ENCODE peak calls at places on chromosome 7, in eight cellular contexts. One of them, this sample, is unnamed.

GRCh38 chr7:113440173-113440572 is 321.8 kb upstream of the SMIM30 start:
- DNase-seq in IMR-90: no peak
- DNase-seq in A549: no peak
- DNase-seq in left lung: no peak
- DNase-seq in MM.1S: no peak
- DNase-seq in heart left ventricle: no peak
- DNase-seq in astrocyte: no peak
- DNase-seq in HepG2: no peak
- DNase-seq in this sample: no peak

GRCh38 chr7:1235501-1236131 is 2.9 kb downstream of the UNCX start:
- DNase-seq in IMR-90: no peak
- DNase-seq in A549: peak
- DNase-seq in left lung: peak
- DNase-seq in MM.1S: no peak
- DNase-seq in heart left ventricle: no peak
- DNase-seq in astrocyte: no peak
- DNase-seq in HepG2: no peak
- DNase-seq in this sample: no peak

GRCh38 chr7:151166629-151167196 is 781 bp downstream of the GBX1 start:
- DNase-seq in IMR-90: no peak
- DNase-seq in A549: no peak
- DNase-seq in left lung: no peak
- DNase-seq in MM.1S: no peak
- DNase-seq in heart left ventricle: no peak
- DNase-seq in astrocyte: no peak
- DNase-seq in HepG2: no peak
- DNase-seq in this sample: no peak

GRCh38 chr7:70676243-70676642 is 455.7 kb upstream of the GALNT17 start:
- DNase-seq in IMR-90: no peak
- DNase-seq in A549: no peak
- DNase-seq in left lung: no peak
- DNase-seq in MM.1S: no peak
- DNase-seq in heart left ventricle: no peak
- DNase-seq in astrocyte: no peak
- DNase-seq in HepG2: no peak
- DNase-seq in this sample: no peak

GRCh38 chr7:104156842-104157277 is 51.0 kb downstream of the ORC5 start:
- DNase-seq in IMR-90: peak
- DNase-seq in A549: peak
- DNase-seq in left lung: no peak
- DNase-seq in MM.1S: peak
- DNase-seq in heart left ventricle: no peak
- DNase-seq in astrocyte: peak
- DNase-seq in HepG2: peak
- DNase-seq in this sample: peak

GRCh38 chr7:102284891-102285540 is 1.7 kb upstream of the SH2B2 start:
- DNase-seq in IMR-90: no peak
- DNase-seq in A549: no peak
- DNase-seq in left lung: peak
- DNase-seq in MM.1S: no peak
- DNase-seq in heart left ventricle: peak
- DNase-seq in astrocyte: no peak
- DNase-seq in HepG2: no peak
- DNase-seq in this sample: no peak

GRCh38 chr7:140334341-140335057 is 63.8 kb downstream of the SLC37A3 start:
- DNase-seq in IMR-90: no peak
- DNase-seq in A549: no peak
- DNase-seq in left lung: no peak
- DNase-seq in MM.1S: no peak
- DNase-seq in heart left ventricle: no peak
- DNase-seq in astrocyte: no peak
- DNase-seq in HepG2: no peak
- DNase-seq in this sample: no peak

GRCh38 chr7:116522247-116522646 is 2.6 kb upstream of the CAV1 start:
- DNase-seq in IMR-90: peak
- DNase-seq in A549: peak
- DNase-seq in left lung: no peak
- DNase-seq in MM.1S: no peak
- DNase-seq in heart left ventricle: no peak
- DNase-seq in astrocyte: peak
- DNase-seq in HepG2: peak
- DNase-seq in this sample: peak

GRCh38 chr7:112045222-112045621 is 161.0 kb downstream of the DOCK4 start:
- DNase-seq in IMR-90: no peak
- DNase-seq in A549: no peak
- DNase-seq in left lung: no peak
- DNase-seq in MM.1S: no peak
- DNase-seq in heart left ventricle: no peak
- DNase-seq in astrocyte: no peak
- DNase-seq in HepG2: no peak
- DNase-seq in this sample: no peak

GRCh38 chr7:104328970-104329825 is 795 bp downstream of the LHFPL3 start:
- DNase-seq in IMR-90: no peak
- DNase-seq in A549: no peak
- DNase-seq in left lung: peak
- DNase-seq in MM.1S: no peak
- DNase-seq in heart left ventricle: no peak
- DNase-seq in astrocyte: no peak
- DNase-seq in HepG2: no peak
- DNase-seq in this sample: no peak

GRCh38 chr7:128020161-128020560 is 11.1 kb downstream of the LRRC4 start:
- DNase-seq in IMR-90: no peak
- DNase-seq in A549: peak
- DNase-seq in left lung: no peak
- DNase-seq in MM.1S: no peak
- DNase-seq in heart left ventricle: no peak
- DNase-seq in astrocyte: no peak
- DNase-seq in HepG2: peak
- DNase-seq in this sample: no peak

GRCh38 chr7:47535033-47535703 is 46.7 kb downstream of the TNS3 start:
- DNase-seq in IMR-90: peak
- DNase-seq in A549: no peak
- DNase-seq in left lung: peak
- DNase-seq in MM.1S: no peak
- DNase-seq in heart left ventricle: no peak
- DNase-seq in astrocyte: peak
- DNase-seq in HepG2: peak
- DNase-seq in this sample: no peak

GRCh38 chr7:79317728-79318127 is 135.7 kb downstream of the MAGI2 start:
- DNase-seq in IMR-90: peak
- DNase-seq in A549: peak
- DNase-seq in left lung: no peak
- DNase-seq in MM.1S: no peak
- DNase-seq in heart left ventricle: no peak
- DNase-seq in astrocyte: peak
- DNase-seq in HepG2: peak
- DNase-seq in this sample: peak

GRCh38 chr7:72546586-72546985 is 134.4 kb upstream of the CALN1 start:
- DNase-seq in IMR-90: no peak
- DNase-seq in A549: no peak
- DNase-seq in left lung: no peak
- DNase-seq in MM.1S: no peak
- DNase-seq in heart left ventricle: no peak
- DNase-seq in astrocyte: no peak
- DNase-seq in HepG2: no peak
- DNase-seq in this sample: no peak

GRCh38 chr7:45696476-45696875 is 122.3 kb downstream of the ADCY1 start:
- DNase-seq in IMR-90: no peak
- DNase-seq in A549: no peak
- DNase-seq in left lung: no peak
- DNase-seq in MM.1S: no peak
- DNase-seq in heart left ventricle: no peak
- DNase-seq in astrocyte: no peak
- DNase-seq in HepG2: no peak
- DNase-seq in this sample: no peak

GRCh38 chr7:75611557-75612178 is 119.5 kb downstream of the SPDYE5 start:
- DNase-seq in IMR-90: no peak
- DNase-seq in A549: no peak
- DNase-seq in left lung: peak
- DNase-seq in MM.1S: no peak
- DNase-seq in heart left ventricle: peak
- DNase-seq in astrocyte: no peak
- DNase-seq in HepG2: peak
- DNase-seq in this sample: no peak

GRCh38 chr7:94565247-94565894 is 55.8 kb downstream of the CASD1 start:
- DNase-seq in IMR-90: no peak
- DNase-seq in A549: no peak
- DNase-seq in left lung: no peak
- DNase-seq in MM.1S: no peak
- DNase-seq in heart left ventricle: no peak
- DNase-seq in astrocyte: no peak
- DNase-seq in HepG2: no peak
- DNase-seq in this sample: no peak

GRCh38 chr7:46679671-46680070 is 758.6 kb upstream of the IGFBP3 start:
- DNase-seq in IMR-90: no peak
- DNase-seq in A549: no peak
- DNase-seq in left lung: no peak
- DNase-seq in MM.1S: no peak
- DNase-seq in heart left ventricle: no peak
- DNase-seq in astrocyte: no peak
- DNase-seq in HepG2: no peak
- DNase-seq in this sample: no peak

GRCh38 chr7:95509199-95509598 is 23.5 kb downstream of the ASB4 start:
- DNase-seq in IMR-90: peak
- DNase-seq in A549: no peak
- DNase-seq in left lung: no peak
- DNase-seq in MM.1S: no peak
- DNase-seq in heart left ventricle: no peak
- DNase-seq in astrocyte: peak
- DNase-seq in HepG2: peak
- DNase-seq in this sample: no peak

GRCh38 chr7:117592011-117592635 is 112.3 kb downstream of the CFTR start:
- DNase-seq in IMR-90: no peak
- DNase-seq in A549: no peak
- DNase-seq in left lung: peak
- DNase-seq in MM.1S: no peak
- DNase-seq in heart left ventricle: no peak
- DNase-seq in astrocyte: no peak
- DNase-seq in HepG2: no peak
- DNase-seq in this sample: no peak
- TF ChIP-seq CTCF in IMR-90: no peak
- TF ChIP-seq CTCF in A549: no peak
- TF ChIP-seq CTCF in left lung: no peak
- TF ChIP-seq CTCF in MM.1S: no peak
- TF ChIP-seq CTCF in heart left ventricle: no peak
- TF ChIP-seq CTCF in astrocyte: no peak
- TF ChIP-seq CTCF in HepG2: no peak
- TF ChIP-seq CTCF in this sample: no peak

DNA sequence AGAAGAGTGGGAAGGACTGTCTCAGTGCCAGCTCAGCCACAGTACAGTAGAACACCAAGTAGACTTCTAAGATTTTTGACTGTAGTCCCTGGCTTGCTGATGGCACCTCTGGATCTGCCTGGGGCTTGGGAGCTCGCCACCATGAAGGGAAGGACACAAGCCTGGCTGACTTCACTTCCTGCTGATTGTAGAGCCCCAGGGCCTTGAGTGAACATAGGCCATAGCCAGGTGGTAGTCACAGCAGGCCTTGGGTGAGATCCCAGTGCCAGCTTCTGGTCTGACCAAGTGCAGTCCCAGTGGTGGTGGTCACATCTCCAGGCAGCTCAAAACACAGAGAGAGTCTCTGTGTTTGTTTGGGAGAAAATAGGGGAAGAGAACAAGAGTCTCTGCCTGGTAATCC is 57.6 kb upstream of the HBP1 start:
- DNase-seq in IMR-90: no peak
- DNase-seq in A549: no peak
- DNase-seq in left lung: no peak
- DNase-seq in MM.1S: no peak
- DNase-seq in heart left ventricle: no peak
- DNase-seq in astrocyte: no peak
- DNase-seq in HepG2: no peak
- DNase-seq in this sample: no peak
- H3K4me3 ChIP-seq in IMR-90: no peak
- H3K4me3 ChIP-seq in A549: no peak
- H3K4me3 ChIP-seq in left lung: no peak
- H3K4me3 ChIP-seq in MM.1S: no peak
- H3K4me3 ChIP-seq in heart left ventricle: no peak
- H3K4me3 ChIP-seq in astrocyte: no peak
- H3K4me3 ChIP-seq in HepG2: no peak
- H3K4me3 ChIP-seq in this sample: no peak

GRCh38 chr7:7327423-7327822 is 145.1 kb downstream of the C1GALT1 start:
- DNase-seq in IMR-90: no peak
- DNase-seq in A549: no peak
- DNase-seq in left lung: no peak
- DNase-seq in MM.1S: no peak
- DNase-seq in heart left ventricle: no peak
- DNase-seq in astrocyte: no peak
- DNase-seq in HepG2: no peak
- DNase-seq in this sample: no peak

GRCh38 chr7:7329321-7329720 is 147.0 kb downstream of the C1GALT1 start:
- DNase-seq in IMR-90: no peak
- DNase-seq in A549: no peak
- DNase-seq in left lung: no peak
- DNase-seq in MM.1S: no peak
- DNase-seq in heart left ventricle: no peak
- DNase-seq in astrocyte: no peak
- DNase-seq in HepG2: no peak
- DNase-seq in this sample: no peak

GRCh38 chr7:7331523-7331922 is 149.2 kb downstream of the C1GALT1 start:
- DNase-seq in IMR-90: no peak
- DNase-seq in A549: no peak
- DNase-seq in left lung: no peak
- DNase-seq in MM.1S: no peak
- DNase-seq in heart left ventricle: no peak
- DNase-seq in astrocyte: no peak
- DNase-seq in HepG2: no peak
- DNase-seq in this sample: no peak

GRCh38 chr7:7333610-7334009 is 151.3 kb downstream of the C1GALT1 start:
- DNase-seq in IMR-90: no peak
- DNase-seq in A549: no peak
- DNase-seq in left lung: no peak
- DNase-seq in MM.1S: no peak
- DNase-seq in heart left ventricle: no peak
- DNase-seq in astrocyte: no peak
- DNase-seq in HepG2: no peak
- DNase-seq in this sample: no peak

DNA sequence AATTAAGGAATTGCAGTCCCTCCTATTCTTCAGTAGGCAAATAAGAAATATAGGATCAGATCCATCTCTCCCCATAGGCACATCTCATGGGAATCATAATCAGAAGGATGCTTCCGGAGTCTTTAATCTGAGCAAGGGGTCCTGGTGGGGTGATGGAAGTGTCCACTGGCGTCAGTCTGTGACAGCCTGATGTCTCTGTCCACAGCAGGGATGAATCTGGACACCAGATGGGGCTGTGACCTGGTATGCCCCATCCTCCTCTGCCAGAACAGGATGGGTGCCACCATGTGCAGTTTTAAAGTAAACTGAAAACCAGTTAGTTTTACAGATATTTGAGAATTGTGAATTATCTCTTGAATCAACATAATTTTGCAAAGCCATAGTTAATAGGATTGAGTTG is 148.7 kb downstream of the C1GALT1 start:
- DNase-seq in IMR-90: no peak
- DNase-seq in A549: peak
- DNase-seq in left lung: no peak
- DNase-seq in MM.1S: no peak
- DNase-seq in heart left ventricle: no peak
- DNase-seq in astrocyte: no peak
- DNase-seq in HepG2: no peak
- DNase-seq in this sample: no peak
- TF ChIP-seq CTCF in IMR-90: no peak
- TF ChIP-seq CTCF in A549: no peak
- TF ChIP-seq CTCF in left lung: no peak
- TF ChIP-seq CTCF in MM.1S: peak
- TF ChIP-seq CTCF in heart left ventricle: no peak
- TF ChIP-seq CTCF in astrocyte: no peak
- TF ChIP-seq CTCF in HepG2: no peak
- TF ChIP-seq CTCF in this sample: no peak

GRCh38 chr7:21967500-21968099 is 21.9 kb upstream of the CDCA7L start:
- DNase-seq in IMR-90: no peak
- DNase-seq in A549: no peak
- DNase-seq in left lung: no peak
- DNase-seq in MM.1S: no peak
- DNase-seq in heart left ventricle: no peak
- DNase-seq in astrocyte: no peak
- DNase-seq in HepG2: no peak
- DNase-seq in this sample: no peak
- H3K4me3 ChIP-seq in IMR-90: no peak
- H3K4me3 ChIP-seq in A549: no peak
- H3K4me3 ChIP-seq in left lung: no peak
- H3K4me3 ChIP-seq in MM.1S: no peak
- H3K4me3 ChIP-seq in heart left ventricle: no peak
- H3K4me3 ChIP-seq in astrocyte: no peak
- H3K4me3 ChIP-seq in HepG2: no peak
- H3K4me3 ChIP-seq in this sample: no peak